ENCODE peak calls at places on chromosome 22, in five cellular contexts. C is transverse colon, T is OCI-LY7, L is mammary epithelial cell, Q is heart left ventricle. W is an unnamed sample.

GRCh38 chr22:39620924-39621690 is 50.6 kb downstream of the CACNA1I start:
- DNase-seq in Q (no peak), L (no peak), T (no peak), C (no peak), W (no peak)

GRCh38 chr22:27842994-27843431 is 41.5 kb upstream of the MN1 start:
- DNase-seq in L (no peak), T (no peak), Q (no peak), C (no peak), W (no peak)

GRCh38 chr22:17237031-17237668 is 17.9 kb upstream of the ADA2 start:
- DNase-seq in Q (no peak), L (no peak), C (no peak), T (peak; percentile 67), W (no peak)

GRCh38 chr22:22463855-22464540 is 44.5 kb downstream of the ZNF280B start:
- DNase-seq in C (peak; percentile 44), L (peak; percentile 25), T (peak; percentile 84), Q (no peak), W (no peak)

GRCh38 chr22:27129266-27129665 is 471.9 kb downstream of the MIAT start:
- DNase-seq in Q (no peak), L (peak; percentile 90), T (no peak), C (no peak), W (no peak)

GRCh38 chr22:49953680-49954344 is 6.8 kb upstream of the PIM3 start:
- DNase-seq in Q (peak; percentile 47), C (no peak), T (no peak), L (no peak), W (peak; percentile 44)

GRCh38 chr22:25847451-25847850 is 105.5 kb downstream of the MYO18B start:
- DNase-seq in L (no peak), T (no peak), C (no peak), Q (no peak), W (no peak)

GRCh38 chr22:50697667-50698506 is 25.3 kb downstream of the SHANK3 start:
- DNase-seq in L (no peak), T (no peak), C (no peak), Q (peak; percentile 29), W (peak; percentile 12)

GRCh38 chr22:46977656-46978343 is 215.3 kb downstream of the TBC1D22A start:
- DNase-seq in T (no peak), C (no peak), L (peak; percentile 39), Q (no peak), W (no peak)

GRCh38 chr22:33129621-33130020 is 71.4 kb upstream of the SYN3 start:
- DNase-seq in L (no peak), C (no peak), T (no peak), Q (no peak), W (no peak)

GRCh38 chr22:49967333-49968241 is 7.0 kb downstream of the PIM3 start:
- DNase-seq in L (no peak), Q (peak; percentile 68), T (peak; percentile 51), C (peak; percentile 52), W (peak; percentile 49)

GRCh38 chr22:30628491-30628890 is 7.1 kb upstream of the SLC35E4 start:
- DNase-seq in L (no peak), T (no peak), C (no peak), Q (peak; percentile 72), W (peak; percentile 34)

GRCh38 chr22:22884888-22885840 is 2.5 kb upstream of the IGLL5 start:
- DNase-seq in Q (no peak), C (peak; percentile 77), L (no peak), T (peak; percentile 97), W (no peak)

GRCh38 chr22:50530857-50531545 is 1.2 kb upstream of the TYMP start:
- DNase-seq in T (peak; percentile 90), Q (peak; percentile 91), L (peak; percentile 56), C (peak; percentile 93), W (peak; percentile 87)

GRCh38 chr22:45784357-45785277 is 113.0 kb downstream of the ATXN10 start:
- DNase-seq in Q (peak; percentile 41), T (peak; percentile 47), C (no peak), L (no peak), W (peak; percentile 19)

GRCh38 chr22:39254789-39255298 is 10.1 kb upstream of the PDGFB start:
- DNase-seq in L (peak; percentile 74), T (no peak), C (no peak), Q (peak; percentile 85), W (no peak)

GRCh38 chr22:27110985-27111451 is 453.6 kb downstream of the MIAT start:
- DNase-seq in Q (no peak), T (no peak), C (no peak), L (no peak), W (no peak)

GRCh38 chr22:33126881-33127280 is 68.7 kb upstream of the SYN3 start:
- DNase-seq in Q (no peak), C (no peak), T (peak; percentile 24), L (peak; percentile 37), W (no peak)

GRCh38 chr22:17303840-17304779 is 65.2 kb upstream of the CECR2 start:
- DNase-seq in L (no peak), C (peak; percentile 21), Q (no peak), T (peak; percentile 41), W (no peak)

GRCh38 chr22:40396882-40397281 is 26.5 kb downstream of the SGSM3 start:
- DNase-seq in Q (no peak), C (peak; percentile 85), L (peak; percentile 60), T (no peak), W (no peak)

GRCh38 chr22:22031571-22031970 is 49.0 kb upstream of the TOP3B start:
- DNase-seq in C (no peak), L (no peak), Q (no peak), T (no peak), W (no peak)

GRCh38 chr22:48884786-48885185 is 942.9 kb downstream of the BRD1 start:
- DNase-seq in C (no peak), Q (no peak), T (no peak), L (no peak), W (peak; percentile 5)

GRCh38 chr22:43209971-43210370 is 23.0 kb upstream of the TTLL12 start:
- DNase-seq in C (no peak), L (no peak), T (no peak), Q (no peak), W (no peak)

GRCh38 chr22:25884121-25884520 is 142.1 kb downstream of the MYO18B start:
- DNase-seq in T (no peak), C (no peak), Q (no peak), L (no peak), W (no peak)

GRCh38 chr22:45212306-45212709 is 28.4 kb downstream of the KIAA0930 start:
- DNase-seq in T (no peak), C (peak; percentile 64), Q (peak; percentile 81), L (peak; percentile 88), W (peak; percentile 80)

GRCh38 chr22:27487600-27488450 is 313.7 kb downstream of the MN1 start:
- DNase-seq in L (no peak), Q (no peak), C (no peak), T (no peak), W (no peak)

GRCh38 chr22:42910221-42910942 is 53.3 kb upstream of the ARFGAP3 start:
- DNase-seq in T (no peak), L (no peak), C (no peak), Q (no peak), W (no peak)

GRCh38 chr22:46983046-46983445 is 220.6 kb downstream of the TBC1D22A start:
- DNase-seq in C (no peak), T (no peak), Q (no peak), L (no peak), W (no peak)

GRCh38 chr22:33869946-33870345 is 50.3 kb downstream of the LARGE1 start:
- DNase-seq in T (no peak), C (no peak), L (no peak), Q (no peak), W (no peak)

DNA sequence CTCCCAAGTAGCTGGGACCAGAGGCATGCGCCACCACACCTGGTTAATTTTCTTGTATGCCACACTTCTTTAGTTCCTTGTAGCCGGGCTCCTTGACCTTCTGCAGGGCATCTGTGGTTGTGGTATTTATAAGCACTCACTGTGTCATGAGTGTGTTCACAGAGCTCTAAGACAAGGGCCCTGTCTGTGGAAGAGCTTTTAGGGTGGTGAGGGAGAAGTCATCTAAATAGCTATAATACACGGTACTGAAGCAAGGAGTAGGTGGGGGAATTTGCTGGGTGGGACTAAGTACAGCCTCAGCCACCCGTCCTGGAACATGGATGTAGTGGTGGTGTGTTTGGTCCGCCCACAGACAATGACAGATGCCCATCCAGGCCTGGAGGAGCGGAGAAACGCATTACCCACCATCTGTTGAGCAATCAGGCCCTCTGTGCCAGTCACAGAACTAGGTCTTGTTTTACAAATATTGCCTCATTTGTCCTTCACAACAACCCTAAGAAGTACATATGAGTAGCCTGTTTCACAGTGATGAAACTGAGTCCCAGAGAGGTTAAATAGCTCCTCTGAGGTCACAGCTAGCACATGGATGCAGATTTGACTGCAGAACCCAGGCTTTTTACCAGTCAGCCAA is 10.1 kb downstream of the ACO2 start:
- DNase-seq in C (no peak), T (no peak), Q (no peak), L (peak; percentile 10), W (no peak)
- H3K4me3 ChIP-seq in C (no peak overlapping the region), T (no peak overlapping the region), Q (no peak overlapping the region), L (no peak overlapping the region), W (peak overlapping the region; percentile 17)

GRCh38 chr22:37283393-37283937 is 1.2 kb downstream of the CYTH4 start:
- DNase-seq in C (peak; percentile 62), Q (no peak), T (peak; percentile 56), L (no peak), W (no peak)
- TF ChIP-seq CTCF in C (no peak), Q (no peak), T (peak; percentile 72), L (no peak), W (no peak)

DNA sequence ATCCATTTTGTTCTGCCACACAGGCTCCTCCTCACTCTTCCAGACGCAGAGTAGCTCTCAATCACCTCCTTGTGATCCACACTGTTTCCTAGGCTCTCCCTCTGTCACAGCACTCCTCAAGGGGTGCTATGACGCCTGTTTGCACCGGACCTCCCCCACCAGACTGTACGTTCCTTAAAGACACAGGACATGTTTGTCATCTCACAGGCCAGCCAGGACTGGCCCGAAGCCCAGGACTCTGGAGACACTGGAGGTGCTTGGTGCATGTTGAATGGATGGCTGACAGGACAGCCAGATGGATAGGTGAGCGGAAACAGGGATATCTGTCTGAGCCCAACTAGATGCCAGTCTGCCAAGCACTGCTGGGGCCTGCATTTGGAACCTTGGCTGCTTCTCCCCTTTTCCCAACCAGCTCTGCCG is 13.6 kb downstream of the PLA2G6 start:
- DNase-seq in L (peak; percentile 58), T (no peak), Q (peak; percentile 93), C (no peak), W (peak; percentile 66)
- H3K27ac ChIP-seq in L (no peak overlapping the region), T (no peak overlapping the region), Q (peak overlapping the region; percentile 52), C (no peak overlapping the region), W (peak overlapping the region; percentile 74)

GRCh38 chr22:20494978-20495860 is at the start of gene KLHL22:
- DNase-seq in T (peak; percentile 35), L (peak; percentile 37), C (peak; percentile 44), Q (peak; percentile 47), W (no peak)

GRCh38 chr22:20499769-20500168 is 4.2 kb upstream of the KLHL22 start:
- DNase-seq in L (no peak), T (no peak), C (peak; percentile 20), Q (no peak), W (no peak)

GRCh38 chr22:20498913-20499312 is 3.3 kb upstream of the KLHL22 start:
- DNase-seq in L (peak; percentile 14), Q (no peak), C (no peak), T (no peak), W (no peak)

GRCh38 chr22:20495861-20496681 is 476 bp upstream of the KLHL22 start:
- DNase-seq in L (peak; percentile 92), C (peak; percentile 94), T (peak; percentile 92), Q (peak; percentile 94), W (peak; percentile 93)

DNA sequence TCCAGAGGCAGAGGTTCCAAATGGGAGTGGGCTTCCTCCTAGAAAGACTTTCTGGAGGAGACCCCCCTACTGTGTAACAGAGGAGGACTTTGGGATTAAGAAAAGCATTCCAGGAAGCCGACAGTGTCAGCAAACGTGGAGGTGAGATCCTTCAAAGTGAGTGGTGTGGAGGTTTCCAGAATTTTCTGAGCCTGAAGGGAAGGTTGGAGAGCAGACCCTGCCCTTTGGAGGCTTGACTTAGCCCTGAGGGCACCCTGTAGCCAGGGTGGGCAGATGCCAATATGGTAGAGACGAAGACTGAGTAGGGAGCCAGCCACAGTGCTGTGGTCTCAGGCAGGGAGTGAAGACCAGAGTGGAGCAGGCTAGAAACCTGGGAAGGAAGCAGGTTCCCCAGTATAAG is 1.8 kb upstream of the KLHL22 start:
- DNase-seq in Q (no peak), C (no peak), L (no peak), T (no peak), W (no peak)
- H3K4me3 ChIP-seq in Q (no peak overlapping the region), C (no peak overlapping the region), L (no peak overlapping the region), T (no peak overlapping the region), W (no peak overlapping the region)